ENCODE peak calls at places on chromosomes 5 and 9, in nine cellular contexts. R is A172, U is KBM-7, V is NCI-H1436, A is heart right ventricle, S is T-helper 9 cell, L is HEK293T, E is germinal center, D is adrenal gland. Q is an unnamed sample.

GRCh38 chr5:40853632-40854192 is 12.5 kb downstream of the CARD6 start:
- DNase-seq in R (no peak), U (no peak), V (no peak), A (no peak), S (no peak), L (no peak), E (no peak), D (peak; percentile 14), Q (no peak)

GRCh38 chr5:94618029-94618492 is 343 bp downstream of the KIAA0825 start:
- DNase-seq in R (peak; percentile 61), U (peak; percentile 77), V (no peak), A (peak; percentile 50), S (no peak), L (peak; percentile 32), E (no peak), D (peak; percentile 88), Q (peak; percentile 51)

GRCh38 chr5:54844905-54845566 is 140.4 kb downstream of the ESM1 start:
- DNase-seq in R (peak; percentile 53), U (peak; percentile 72), V (peak; percentile 27), A (no peak), S (no peak), L (no peak), E (peak; percentile 10), D (no peak), Q (no peak)

GRCh38 chr5:142601432-142601831 is 84.5 kb downstream of the FGF1 start:
- DNase-seq in R (no peak), U (no peak), V (no peak), A (no peak), S (no peak), L (no peak), E (no peak), D (no peak), Q (no peak)

GRCh38 chr5:177371705-177372533 is 12.3 kb upstream of the SLC34A1 start:
- DNase-seq in R (no peak), U (no peak), V (no peak), A (no peak), S (no peak), L (no peak), E (no peak), D (no peak), Q (no peak)

GRCh38 chr5:173648308-173648866 is 31.9 kb upstream of the BOD1 start:
- DNase-seq in R (no peak), U (no peak), V (no peak), A (no peak), S (no peak), L (no peak), E (no peak), D (no peak), Q (no peak)

GRCh38 chr9:112301420-112301819 is 32.0 kb downstream of the PTBP3 start:
- DNase-seq in R (no peak), U (no peak), V (no peak), A (no peak), S (no peak), L (no peak), E (no peak), D (no peak), Q (no peak)

GRCh38 chr5:167352801-167353200 is 938.6 kb upstream of the WWC1 start:
- DNase-seq in R (no peak), U (no peak), V (no peak), A (no peak), S (no peak), L (no peak), E (no peak), D (no peak), Q (no peak)

GRCh38 chr9:74447451-74448193 is 49.5 kb upstream of the RORB start:
- DNase-seq in R (no peak), U (no peak), V (no peak), A (no peak), S (no peak), L (no peak), E (no peak), D (no peak), Q (no peak)

GRCh38 chr5:170522211-170523128 is 18.6 kb downstream of the KCNIP1 start:
- DNase-seq in R (peak; percentile 98), U (no peak), V (no peak), A (no peak), S (no peak), L (no peak), E (no peak), D (no peak), Q (no peak)

GRCh38 chr5:178319541-178320041 is 87.0 kb upstream of the PHYKPL start:
- DNase-seq in R (no peak), U (no peak), V (no peak), A (peak; percentile 6), S (no peak), L (no peak), E (no peak), D (no peak), Q (no peak)

GRCh38 chr5:18010053-18010452 is 375.8 kb downstream of the TAF11L14 start:
- DNase-seq in R (no peak), U (no peak), V (no peak), A (no peak), S (no peak), L (peak; percentile 8), E (no peak), D (no peak), Q (peak; percentile 8)

GRCh38 chr9:3646226-3646625 is 120.4 kb upstream of the RFX3 start:
- DNase-seq in R (no peak), U (no peak), V (no peak), A (no peak), S (no peak), L (no peak), E (no peak), D (no peak), Q (no peak)

GRCh38 chr5:172541119-172541763 is 86.9 kb upstream of the SH3PXD2B start:
- DNase-seq in R (no peak), U (no peak), V (no peak), A (no peak), S (no peak), L (no peak), E (no peak), D (no peak), Q (no peak)

GRCh38 chr5:116872986-116873385 is 298.4 kb upstream of the SEMA6A start:
- DNase-seq in R (no peak), U (no peak), V (no peak), A (no peak), S (no peak), L (no peak), E (no peak), D (no peak), Q (no peak)

GRCh38 chr5:116380615-116381014 is 194.0 kb downstream of the SEMA6A start:
- DNase-seq in R (no peak), U (no peak), V (no peak), A (no peak), S (no peak), L (no peak), E (no peak), D (no peak), Q (no peak)

GRCh38 chr5:154923441-154924430 is 14.3 kb downstream of the GEMIN5 start:
- DNase-seq in R (peak; percentile 42), U (no peak), V (no peak), A (no peak), S (no peak), L (no peak), E (no peak), D (no peak), Q (no peak)

GRCh38 chr9:110255417-110256141 is 728 bp downstream of the TXN start:
- DNase-seq in R (peak; percentile 61), U (peak; percentile 59), V (no peak), A (peak; percentile 52), S (peak; percentile 16), L (peak; percentile 44), E (peak; percentile 13), D (peak; percentile 74), Q (peak; percentile 44)

GRCh38 chr9:107438211-107439030 is 51.1 kb downstream of the KLF4 start:
- DNase-seq in R (peak; percentile 49), U (no peak), V (no peak), A (no peak), S (no peak), L (no peak), E (no peak), D (no peak), Q (no peak)

GRCh38 chr5:16095612-16096011 is 84.0 kb downstream of the MARCHF11 start:
- DNase-seq in R (no peak), U (no peak), V (no peak), A (no peak), S (no peak), L (no peak), E (no peak), D (no peak), Q (no peak)

GRCh38 chr5:150766265-150766664 is 7.4 kb upstream of the DCTN4 start:
- DNase-seq in R (no peak), U (no peak), V (no peak), A (no peak), S (no peak), L (no peak), E (no peak), D (no peak), Q (no peak)

GRCh38 chr5:150352531-150353394 is 4.7 kb upstream of the TCOF1 start:
- DNase-seq in R (no peak), U (no peak), V (no peak), A (no peak), S (no peak), L (no peak), E (no peak), D (no peak), Q (no peak)

GRCh38 chr9:126971261-126971660 is 56.7 kb downstream of the RALGPS1 start:
- DNase-seq in R (no peak), U (no peak), V (no peak), A (no peak), S (no peak), L (no peak), E (no peak), D (no peak), Q (no peak)

GRCh38 chr9:86445636-86446035 is 91.4 kb upstream of the TUT7 start:
- DNase-seq in R (peak; percentile 10), U (no peak), V (no peak), A (no peak), S (no peak), L (no peak), E (no peak), D (no peak), Q (no peak)

GRCh38 chr5:100479079-100479688 is 56.0 kb upstream of the FAM174A start:
- DNase-seq in R (peak; percentile 29), U (no peak), V (peak; percentile 30), A (no peak), S (no peak), L (peak; percentile 8), E (no peak), D (peak; percentile 7), Q (no peak)

GRCh38 chr5:51652980-51653379 is 269.7 kb downstream of the ISL1 start:
- DNase-seq in R (no peak), U (no peak), V (no peak), A (no peak), S (no peak), L (no peak), E (no peak), D (no peak), Q (no peak)

GRCh38 chr5:37799865-37800421 is 39.9 kb downstream of the GDNF start:
- DNase-seq in R (no peak), U (peak; percentile 5), V (no peak), A (no peak), S (no peak), L (no peak), E (no peak), D (no peak), Q (no peak)

GRCh38 chr9:34993502-34994428 is 4.2 kb downstream of the DNAJB5 start:
- DNase-seq in R (peak; percentile 51), U (peak; percentile 21), V (no peak), A (peak; percentile 71), S (no peak), L (no peak), E (no peak), D (peak; percentile 57), Q (no peak)

GRCh38 chr5:13708906-13709305 is 235.6 kb downstream of the DNAH5 start:
- DNase-seq in R (no peak), U (no peak), V (no peak), A (no peak), S (no peak), L (no peak), E (no peak), D (no peak), Q (no peak)

GRCh38 chr9:109919736-109920408 is 139.9 kb downstream of the PALM2AKAP2 start:
- DNase-seq in R (no peak), U (no peak), V (no peak), A (no peak), S (no peak), L (no peak), E (no peak), D (no peak), Q (no peak)

GRCh38 chr5:68265822-68266395 is 50.4 kb downstream of the PIK3R1 start:
- DNase-seq in R (no peak), U (no peak), V (no peak), A (no peak), S (no peak), L (no peak), E (no peak), D (no peak), Q (no peak)